ENCODE peak calls at places on chromosomes 11 and 22, in five cellular contexts. One of them, this sample, is unnamed.

GRCh38 chr11:114989536-114989935 is 311.2 kb downstream of the NXPE2 start:
- DNase-seq in glomerular endothelial cell: no peak
- DNase-seq in fibroblast of lung: no peak
- DNase-seq in nephron progenitor cell: peak
- DNase-seq in germinal center: no peak
- DNase-seq in this sample: no peak

GRCh38 chr11:69444381-69445130 is 36.9 kb upstream of the LINC01488 start:
- DNase-seq in glomerular endothelial cell: no peak
- DNase-seq in fibroblast of lung: peak
- DNase-seq in nephron progenitor cell: peak
- DNase-seq in germinal center: no peak
- DNase-seq in this sample: no peak

GRCh38 chr11:68266936-68267880 is 4.6 kb downstream of the C11orf24 start:
- DNase-seq in glomerular endothelial cell: no peak
- DNase-seq in fibroblast of lung: no peak
- DNase-seq in nephron progenitor cell: no peak
- DNase-seq in germinal center: no peak
- DNase-seq in this sample: no peak

GRCh38 chr11:106202935-106203620 is 125.6 kb downstream of the AASDHPPT start:
- DNase-seq in glomerular endothelial cell: no peak
- DNase-seq in fibroblast of lung: peak
- DNase-seq in nephron progenitor cell: no peak
- DNase-seq in germinal center: no peak
- DNase-seq in this sample: no peak

GRCh38 chr11:86374586-86374985 is at the start of gene CCDC81:
- DNase-seq in glomerular endothelial cell: no peak
- DNase-seq in fibroblast of lung: peak
- DNase-seq in nephron progenitor cell: peak
- DNase-seq in germinal center: no peak
- DNase-seq in this sample: no peak

GRCh38 chr22:44430716-44431115 is 67.3 kb downstream of the RTL6 start:
- DNase-seq in glomerular endothelial cell: no peak
- DNase-seq in fibroblast of lung: no peak
- DNase-seq in nephron progenitor cell: no peak
- DNase-seq in germinal center: no peak
- DNase-seq in this sample: no peak

GRCh38 chr11:28860898-28861297 is 752.7 kb downstream of the METTL15 start:
- DNase-seq in glomerular endothelial cell: peak
- DNase-seq in fibroblast of lung: peak
- DNase-seq in nephron progenitor cell: no peak
- DNase-seq in germinal center: no peak
- DNase-seq in this sample: no peak

GRCh38 chr11:131145806-131146205 is 224.6 kb upstream of the NTM start:
- DNase-seq in glomerular endothelial cell: no peak
- DNase-seq in fibroblast of lung: no peak
- DNase-seq in nephron progenitor cell: no peak
- DNase-seq in germinal center: no peak
- DNase-seq in this sample: no peak

GRCh38 chr22:46534177-46534776 is 3.1 kb downstream of the CELSR1 start:
- DNase-seq in glomerular endothelial cell: no peak
- DNase-seq in fibroblast of lung: no peak
- DNase-seq in nephron progenitor cell: no peak
- DNase-seq in germinal center: no peak
- DNase-seq in this sample: no peak

GRCh38 chr11:40140560-40140959 is 1318.9 kb downstream of the LRRC4C start:
- DNase-seq in glomerular endothelial cell: no peak
- DNase-seq in fibroblast of lung: peak
- DNase-seq in nephron progenitor cell: no peak
- DNase-seq in germinal center: no peak
- DNase-seq in this sample: no peak

GRCh38 chr11:2684581-2684980 is 15.2 kb downstream of the KCNQ1OT1 start:
- DNase-seq in glomerular endothelial cell: no peak
- DNase-seq in fibroblast of lung: no peak
- DNase-seq in nephron progenitor cell: no peak
- DNase-seq in germinal center: no peak
- DNase-seq in this sample: no peak

GRCh38 chr11:68950268-68950667 is 30.5 kb downstream of the MRGPRD start:
- DNase-seq in glomerular endothelial cell: no peak
- DNase-seq in fibroblast of lung: no peak
- DNase-seq in nephron progenitor cell: no peak
- DNase-seq in germinal center: peak
- DNase-seq in this sample: no peak

GRCh38 chr22:18966748-18967147 is 30.7 kb upstream of the PRODH start:
- DNase-seq in glomerular endothelial cell: no peak
- DNase-seq in fibroblast of lung: peak
- DNase-seq in nephron progenitor cell: no peak
- DNase-seq in germinal center: no peak
- DNase-seq in this sample: no peak

GRCh38 chr22:38401336-38402084 is 53.5 kb downstream of the KCNJ4 start:
- DNase-seq in glomerular endothelial cell: no peak
- DNase-seq in fibroblast of lung: no peak
- DNase-seq in nephron progenitor cell: no peak
- DNase-seq in germinal center: no peak
- DNase-seq in this sample: no peak

GRCh38 chr22:24033731-24034130 is 22.6 kb downstream of the CABIN1 start:
- DNase-seq in glomerular endothelial cell: no peak
- DNase-seq in fibroblast of lung: no peak
- DNase-seq in nephron progenitor cell: no peak
- DNase-seq in germinal center: no peak
- DNase-seq in this sample: no peak

GRCh38 chr11:107275632-107276031 is 182.0 kb downstream of the CWF19L2 start:
- DNase-seq in glomerular endothelial cell: no peak
- DNase-seq in fibroblast of lung: no peak
- DNase-seq in nephron progenitor cell: no peak
- DNase-seq in germinal center: no peak
- DNase-seq in this sample: no peak

GRCh38 chr22:45452565-45453449 is 39.3 kb downstream of the RIBC2 start:
- DNase-seq in glomerular endothelial cell: no peak
- DNase-seq in fibroblast of lung: peak
- DNase-seq in nephron progenitor cell: no peak
- DNase-seq in germinal center: no peak
- DNase-seq in this sample: no peak

GRCh38 chr22:24543068-24543675 is 11.8 kb downstream of the GUCD1 start:
- DNase-seq in glomerular endothelial cell: no peak
- DNase-seq in fibroblast of lung: no peak
- DNase-seq in nephron progenitor cell: no peak
- DNase-seq in germinal center: no peak
- DNase-seq in this sample: no peak

GRCh38 chr11:121964591-121964990 is 151.4 kb downstream of the BLID start:
- DNase-seq in glomerular endothelial cell: no peak
- DNase-seq in fibroblast of lung: peak
- DNase-seq in nephron progenitor cell: no peak
- DNase-seq in germinal center: no peak
- DNase-seq in this sample: no peak

GRCh38 chr11:54930930-54931329 is 224.3 kb downstream of the OR4A5 start:
- DNase-seq in glomerular endothelial cell: no peak
- DNase-seq in fibroblast of lung: no peak
- DNase-seq in nephron progenitor cell: no peak
- DNase-seq in germinal center: no peak
- DNase-seq in this sample: no peak

GRCh38 chr11:64459016-64459415 is 100.1 kb downstream of the RPS6KA4 start:
- DNase-seq in glomerular endothelial cell: no peak
- DNase-seq in fibroblast of lung: peak
- DNase-seq in nephron progenitor cell: no peak
- DNase-seq in germinal center: no peak
- DNase-seq in this sample: no peak

GRCh38 chr11:91608662-91609061 is 616.0 kb upstream of the FAT3 start:
- DNase-seq in glomerular endothelial cell: no peak
- DNase-seq in fibroblast of lung: no peak
- DNase-seq in nephron progenitor cell: no peak
- DNase-seq in germinal center: no peak
- DNase-seq in this sample: no peak

GRCh38 chr11:50071584-50072225 is 39.0 kb downstream of the OR4C45 start:
- DNase-seq in glomerular endothelial cell: no peak
- DNase-seq in fibroblast of lung: no peak
- DNase-seq in nephron progenitor cell: no peak
- DNase-seq in germinal center: no peak
- DNase-seq in this sample: no peak

GRCh38 chr22:24819941-24820461 is 14.0 kb downstream of the SGSM1 start:
- DNase-seq in glomerular endothelial cell: no peak
- DNase-seq in fibroblast of lung: no peak
- DNase-seq in nephron progenitor cell: no peak
- DNase-seq in germinal center: no peak
- DNase-seq in this sample: no peak

GRCh38 chr22:37197451-37198289 is 9.6 kb upstream of the C1QTNF6 start:
- DNase-seq in glomerular endothelial cell: no peak
- DNase-seq in fibroblast of lung: peak
- DNase-seq in nephron progenitor cell: no peak
- DNase-seq in germinal center: no peak
- DNase-seq in this sample: no peak

GRCh38 chr22:29050457-29050856 is 11.2 kb downstream of the C22orf31 start:
- DNase-seq in glomerular endothelial cell: no peak
- DNase-seq in fibroblast of lung: no peak
- DNase-seq in nephron progenitor cell: no peak
- DNase-seq in germinal center: no peak
- DNase-seq in this sample: no peak

GRCh38 chr11:126083829-126084607 is 21.4 kb upstream of the CDON start:
- DNase-seq in glomerular endothelial cell: no peak
- DNase-seq in fibroblast of lung: no peak
- DNase-seq in nephron progenitor cell: no peak
- DNase-seq in germinal center: no peak
- DNase-seq in this sample: no peak

GRCh38 chr22:50236731-50237409 is 8.0 kb downstream of the TUBGCP6 start:
- DNase-seq in glomerular endothelial cell: no peak
- DNase-seq in fibroblast of lung: no peak
- DNase-seq in nephron progenitor cell: peak
- DNase-seq in germinal center: no peak
- DNase-seq in this sample: no peak

GRCh38 chr11:63920870-63921417 is 4.0 kb upstream of the RCOR2 start:
- DNase-seq in glomerular endothelial cell: no peak
- DNase-seq in fibroblast of lung: no peak
- DNase-seq in nephron progenitor cell: peak
- DNase-seq in germinal center: peak
- DNase-seq in this sample: no peak

GRCh38 chr22:47548953-47549740 is 786.7 kb downstream of the TBC1D22A start:
- DNase-seq in glomerular endothelial cell: no peak
- DNase-seq in fibroblast of lung: no peak
- DNase-seq in nephron progenitor cell: no peak
- DNase-seq in germinal center: no peak
- DNase-seq in this sample: no peak

GRCh38 chr22:44037519-44038370 is 13.6 kb downstream of the PARVB start:
- DNase-seq in glomerular endothelial cell: peak
- DNase-seq in fibroblast of lung: peak
- DNase-seq in nephron progenitor cell: no peak
- DNase-seq in germinal center: no peak
- DNase-seq in this sample: no peak

GRCh38 chr11:833114-833791 is 501 bp downstream of the CD151 start:
- DNase-seq in glomerular endothelial cell: no peak
- DNase-seq in fibroblast of lung: no peak
- DNase-seq in nephron progenitor cell: peak
- DNase-seq in germinal center: no peak
- DNase-seq in this sample: peak

GRCh38 chr11:113997473-113997872 is 22.6 kb downstream of the HTR3A start:
- DNase-seq in glomerular endothelial cell: no peak
- DNase-seq in fibroblast of lung: no peak
- DNase-seq in nephron progenitor cell: no peak
- DNase-seq in germinal center: no peak
- DNase-seq in this sample: no peak